ENCODE peak calls at places on chromosomes 7 and 10, in nine cellular contexts. F is psoas muscle, J is mesenchymal stem cell, Q is mesendoderm, X is pancreas, E is HCT116, G is astrocyte, N is lower lobe of right lung, V is endodermal cell. Z is an unnamed sample. For H3K4me1, the result is how much of the 10 kb centered on the place peaks cover.

GRCh38 chr10:10830316-10831061 is 187.2 kb upstream of the CELF2 start:
- DNase-seq in F (no peak), J (peak), Q (no peak), X (no peak), E (no peak), G (peak), N (no peak), V (no peak), Z (no peak)

GRCh38 chr7:128697301-128697905 is 25.3 kb downstream of the GARIN1A start:
- DNase-seq in F (peak), J (peak), Q (peak), X (no peak), E (no peak), G (peak), N (peak), V (peak), Z (peak)

GRCh38 chr7:32680259-32681173 is 185.2 kb downstream of the AVL9 start:
- DNase-seq in F (no peak), J (peak), Q (peak), X (no peak), E (no peak), G (peak), N (no peak), V (peak), Z (no peak)

GRCh38 chr10:84545651-84546050 is 217.3 kb downstream of the CCSER2 start:
- DNase-seq in F (no peak), J (no peak), Q (no peak), X (no peak), E (no peak), G (no peak), N (no peak), V (no peak), Z (no peak)

GRCh38 chr10:51405580-51406367 is 293.6 kb downstream of the CSTF2T start:
- DNase-seq in F (no peak), J (no peak), Q (peak), X (no peak), E (no peak), G (peak), N (no peak), V (peak), Z (no peak)

GRCh38 chr10:17059197-17059688 is 70.4 kb downstream of the CUBN start:
- DNase-seq in F (no peak), J (peak), Q (no peak), X (no peak), E (no peak), G (peak), N (no peak), V (no peak), Z (no peak)

GRCh38 chr7:64888561-64888900 is 14.5 kb upstream of the ZNF273 start:
- DNase-seq in F (no peak), J (peak), Q (no peak), X (no peak), E (no peak), G (no peak), N (no peak), V (peak), Z (no peak)

GRCh38 chr10:116741391-116742351 is 695 bp downstream of the HSPA12A start:
- DNase-seq in F (peak), J (peak), Q (no peak), X (no peak), E (no peak), G (no peak), N (no peak), V (peak), Z (no peak)

GRCh38 chr7:69448071-69448470 is 150.2 kb upstream of the AUTS2 start:
- DNase-seq in F (no peak), J (no peak), Q (no peak), X (no peak), E (no peak), G (peak), N (no peak), V (no peak), Z (no peak)

GRCh38 chr10:78861456-78862327 is 207.1 kb upstream of the ZMIZ1 start:
- DNase-seq in F (no peak), J (no peak), Q (no peak), X (peak), E (no peak), G (no peak), N (no peak), V (no peak), Z (no peak)

GRCh38 chr7:17651296-17651695 is 289.0 kb downstream of the SNX13 start:
- DNase-seq in F (no peak), J (no peak), Q (no peak), X (no peak), E (no peak), G (no peak), N (no peak), V (no peak), Z (no peak)

GRCh38 chr10:114243661-114244060 is 4.6 kb downstream of the VWA2 start:
- DNase-seq in F (no peak), J (no peak), Q (no peak), X (no peak), E (no peak), G (no peak), N (no peak), V (no peak), Z (no peak)

GRCh38 chr10:49355221-49355620 is 40.7 kb downstream of the DRGX start:
- DNase-seq in F (no peak), J (no peak), Q (no peak), X (no peak), E (no peak), G (no peak), N (no peak), V (no peak), Z (no peak)

GRCh38 chr7:154698726-154699291 is 304.1 kb downstream of the PAXIP1 start:
- DNase-seq in F (no peak), J (no peak), Q (peak), X (no peak), E (no peak), G (no peak), N (no peak), V (peak), Z (no peak)

GRCh38 chr10:24209946-24210491 is 1.1 kb downstream of the KIAA1217 start:
- DNase-seq in F (peak), J (peak), Q (peak), X (no peak), E (no peak), G (peak), N (no peak), V (peak), Z (no peak)

GRCh38 chr10:117788911-117789310 is 246.4 kb downstream of the EMX2 start:
- DNase-seq in F (no peak), J (no peak), Q (no peak), X (no peak), E (no peak), G (no peak), N (no peak), V (peak), Z (no peak)

GRCh38 chr10:75972494-75973276 is 541.3 kb downstream of the LRMDA start:
- DNase-seq in F (no peak), J (peak), Q (no peak), X (no peak), E (no peak), G (peak), N (no peak), V (no peak), Z (no peak)

GRCh38 chr7:10022957-10023356 is 950.7 kb upstream of the PHF14 start:
- DNase-seq in F (no peak), J (peak), Q (peak), X (no peak), E (peak), G (no peak), N (no peak), V (peak), Z (no peak)

GRCh38 chr7:56570968-56571367 is 454.8 kb upstream of the NUPR2 start:
- DNase-seq in F (no peak), J (no peak), Q (no peak), X (no peak), E (no peak), G (no peak), N (no peak), V (no peak), Z (no peak)

GRCh38 chr7:130903358-130903974 is 169.5 kb upstream of the KLF14 start:
- DNase-seq in F (no peak), J (peak), Q (no peak), X (no peak), E (no peak), G (peak), N (no peak), V (no peak), Z (no peak)

GRCh38 chr10:93468532-93469213 is 13.5 kb downstream of the MYOF start:
- DNase-seq in F (peak), J (peak), Q (peak), X (no peak), E (peak), G (peak), N (no peak), V (no peak), Z (no peak)

GRCh38 chr10:69414036-69415018 is 2.4 kb downstream of the TACR2 start:
- DNase-seq in F (no peak), J (no peak), Q (no peak), X (no peak), E (no peak), G (no peak), N (no peak), V (no peak), Z (no peak)

GRCh38 chr10:69410487-69410886 is 6.2 kb downstream of the TACR2 start:
- DNase-seq in F (no peak), J (no peak), Q (peak), X (no peak), E (no peak), G (no peak), N (no peak), V (no peak), Z (no peak)

GRCh38 chr10:69411476-69411875 is 5.2 kb downstream of the TACR2 start:
- DNase-seq in F (no peak), J (no peak), Q (peak), X (no peak), E (no peak), G (no peak), N (peak), V (no peak), Z (no peak)

GRCh38 chr10:69413221-69413865 is 3.4 kb downstream of the TACR2 start:
- DNase-seq in F (peak), J (peak), Q (peak), X (no peak), E (peak), G (peak), N (no peak), V (peak), Z (peak)

DNA sequence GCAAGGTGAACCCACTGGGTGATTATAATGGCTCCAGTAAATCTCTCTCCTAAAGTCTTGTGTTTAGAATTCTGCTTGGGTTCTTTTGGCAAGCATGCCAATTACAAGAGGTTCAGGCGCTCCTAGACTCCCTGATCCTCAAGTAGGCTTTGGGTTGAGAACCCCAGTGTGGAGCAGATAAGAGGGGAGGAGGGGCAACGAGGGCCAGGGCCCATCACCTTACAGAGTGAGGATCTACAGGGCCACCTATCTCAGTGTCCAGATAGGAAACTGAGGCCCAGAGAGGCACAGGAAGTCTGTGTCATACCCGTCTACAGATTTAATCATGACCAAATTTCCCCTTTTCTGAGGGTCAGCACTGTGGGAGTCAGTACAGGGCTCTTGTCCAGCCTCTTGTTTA is 4.5 kb downstream of the TACR2 start:
- DNase-seq in F (no peak), J (no peak), Q (no peak), X (no peak), E (no peak), G (no peak), N (no peak), V (no peak), Z (no peak)
- H3K4me1 ChIP-seq in F (under half), J (under half), Q (under half), X (under half), E (under half), G (under half), N (under half), V (under half), Z (under half)

DNA sequence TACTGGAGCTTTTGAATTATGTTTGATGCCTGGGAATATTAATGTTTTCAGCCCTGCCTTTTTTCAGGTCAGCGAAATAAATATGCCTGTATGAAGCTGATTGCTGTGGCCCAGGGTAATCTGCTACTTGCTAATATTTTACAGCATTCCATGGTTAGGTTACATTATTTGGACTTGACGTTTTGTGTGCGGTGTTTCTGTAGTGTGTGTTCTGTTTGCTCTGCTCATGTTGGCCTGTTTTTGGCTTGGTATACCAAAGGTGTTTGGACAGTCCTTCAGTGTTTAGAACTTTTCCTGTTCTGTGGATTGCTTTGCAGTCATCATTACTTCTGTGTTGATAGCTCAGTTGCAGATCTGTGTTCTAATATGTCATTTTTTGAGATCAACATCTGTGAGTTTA is 11.5 kb downstream of the ZRANB1 start:
- DNase-seq in F (no peak), J (no peak), Q (no peak), X (no peak), E (no peak), G (no peak), N (no peak), V (no peak), Z (no peak)
- H3K4me1 ChIP-seq in F (half or more), J (under half), Q (under half), X (under half), E (under half), G (under half), N (under half), V (under half), Z (under half)

DNA sequence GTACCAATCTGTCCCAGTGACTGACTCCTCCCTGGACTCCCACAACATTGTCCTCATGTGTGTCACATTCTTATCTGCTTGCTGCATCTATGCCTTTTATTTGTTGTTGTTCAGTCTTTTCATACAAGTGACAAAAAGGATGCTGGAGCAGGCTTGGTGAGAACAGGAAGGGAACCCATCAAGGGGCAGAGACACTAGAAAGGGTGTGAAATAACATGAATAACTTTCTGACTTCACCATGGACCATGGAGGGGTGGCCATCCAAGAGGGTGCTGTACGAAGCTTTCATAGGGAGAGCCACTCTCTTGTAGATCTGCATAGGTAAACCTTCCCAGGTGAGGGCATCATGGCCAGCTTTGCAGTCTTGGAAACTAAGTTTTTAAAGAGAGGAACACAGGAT is 14.5 kb downstream of the GIMAP8 start:
- DNase-seq in F (no peak), J (no peak), Q (no peak), X (no peak), E (no peak), G (no peak), N (no peak), V (no peak), Z (no peak)
- H3K4me1 ChIP-seq in F (under half), J (under half), Q (under half), X (under half), E (under half), G (under half), N (under half), V (under half), Z (under half)

DNA sequence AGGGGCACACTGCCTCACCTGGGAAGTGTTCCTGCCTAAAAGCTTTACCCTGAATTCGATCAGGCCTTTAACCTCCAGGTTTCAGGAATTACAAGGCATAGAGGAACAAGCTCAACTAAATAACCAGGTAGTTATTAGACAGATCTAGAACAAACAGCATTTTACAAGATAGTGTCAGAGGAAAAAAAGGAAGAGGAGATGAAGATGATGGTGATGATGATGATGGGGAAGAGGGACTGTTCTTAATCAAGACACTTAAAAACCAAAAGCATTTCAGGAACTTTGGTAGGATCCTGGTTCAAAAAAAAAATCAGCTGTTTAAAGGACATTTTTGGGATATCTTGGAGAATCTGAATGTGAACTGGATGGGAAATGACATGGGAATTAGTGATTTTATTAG is 11.5 kb downstream of the RBM17 start:
- DNase-seq in F (no peak), J (no peak), Q (no peak), X (no peak), E (no peak), G (no peak), N (no peak), V (no peak), Z (no peak)
- H3K4me1 ChIP-seq in F (under half), J (under half), Q (under half), X (under half), E (under half), G (under half), N (under half), V (under half), Z (under half)

GRCh38 chr10:100529473-100530298 is at the start of gene NDUFB8:
- DNase-seq in F (peak), J (peak), Q (peak), X (peak), E (peak), G (peak), N (peak), V (peak), Z (peak)

GRCh38 chr10:100528885-100529472 is 692 bp downstream of the NDUFB8 start:
- DNase-seq in F (no peak), J (peak), Q (peak), X (no peak), E (no peak), G (no peak), N (peak), V (peak), Z (no peak)

GRCh38 chr10:100522945-100523344 is 3.3 kb upstream of the SEC31B start:
- DNase-seq in F (no peak), J (no peak), Q (no peak), X (no peak), E (no peak), G (no peak), N (no peak), V (no peak), Z (no peak)

GRCh38 chr10:100531761-100532160 is 2.1 kb upstream of the NDUFB8 start:
- DNase-seq in F (no peak), J (no peak), Q (no peak), X (no peak), E (no peak), G (no peak), N (no peak), V (no peak), Z (no peak)

GRCh38 chr10:100528123-100528884 is 1.4 kb downstream of the NDUFB8 start:
- DNase-seq in F (no peak), J (no peak), Q (no peak), X (no peak), E (no peak), G (no peak), N (no peak), V (no peak), Z (no peak)
- H3K4me1 ChIP-seq in F (under half), J (under half), Q (under half), X (under half), E (under half), G (under half), N (under half), V (under half), Z (under half)

GRCh38 chr7:151347200-151347599 is 5.6 kb downstream of the NUB1 start:
- DNase-seq in F (no peak), J (no peak), Q (no peak), X (no peak), E (no peak), G (no peak), N (no peak), V (no peak), Z (no peak)
- H3K4me1 ChIP-seq in F (under half), J (under half), Q (under half), X (under half), E (under half), G (under half), N (under half), V (under half), Z (under half)

DNA sequence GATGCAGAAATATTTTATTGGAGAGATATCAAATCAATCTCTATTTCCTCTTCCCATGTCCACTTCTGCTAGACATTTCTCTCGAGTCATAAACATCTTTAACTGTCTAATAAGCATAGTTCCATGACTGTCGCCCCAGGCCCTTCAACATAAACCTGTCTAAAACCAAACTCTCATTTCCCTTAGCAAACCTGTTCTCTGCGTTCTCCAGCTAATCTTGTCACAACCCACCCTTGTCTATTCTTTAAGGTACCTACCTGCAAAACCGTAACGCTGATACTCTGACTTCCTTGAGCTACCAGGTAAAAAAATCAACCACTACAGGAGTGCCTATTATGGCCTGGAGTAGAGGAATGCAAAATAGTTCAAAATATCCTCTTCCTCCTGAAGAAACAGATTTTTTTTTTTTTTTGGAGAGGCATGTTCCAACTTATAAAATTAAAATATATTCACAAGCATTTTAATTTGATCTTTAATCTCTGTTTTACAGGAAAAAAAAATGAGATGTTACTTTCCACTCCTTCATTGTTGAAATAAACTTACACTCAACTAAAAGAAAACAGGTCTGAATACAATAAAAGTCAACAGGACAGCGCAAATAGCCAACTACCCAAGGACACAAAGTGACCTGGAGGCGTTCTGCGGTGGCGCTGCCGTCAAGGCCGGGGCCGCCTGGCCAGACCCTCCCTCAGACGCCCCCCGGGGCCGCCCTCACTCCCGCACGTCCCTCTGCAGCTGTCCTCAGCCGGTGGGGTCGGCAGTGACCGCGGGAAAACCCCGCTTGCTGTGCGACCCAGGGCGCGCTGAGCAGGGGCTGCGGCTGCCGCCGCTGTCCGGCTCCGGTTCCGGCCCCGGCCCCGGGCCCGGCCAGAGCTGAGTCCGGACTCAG is 765 bp downstream of the SLC25A40 start:
- DNase-seq in F (no peak), J (peak), Q (peak), X (no peak), E (no peak), G (no peak), N (no peak), V (no peak), Z (no peak)
- H3K4me1 ChIP-seq in F (under half), J (under half), Q (under half), X (under half), E (under half), G (under half), N (under half), V (under half), Z (under half)